ENCODE peak calls at places on chromosomes 6 and 20, in nine cellular contexts. R is GM12865, V is GM04504, O is mucosa of descending colon, X is fibroblast of the aortic adventitia, H is glutamatergic neuron, J is left cardiac atrium, B is esophagus muscularis mucosa, T is GM20000. F is an unnamed sample.

GRCh38 chr6:10266061-10266460 is 148.8 kb downstream of the TFAP2A start:
- DNase-seq in R (no peak), V (no peak), O (no peak), X (no peak), H (no peak), J (no peak), B (no peak), T (no peak), F (no peak)

GRCh38 chr20:46050444-46050843 is 21.4 kb downstream of the SLC12A5 start:
- DNase-seq in R (no peak), V (no peak), O (no peak), X (no peak), H (no peak), J (no peak), B (no peak), T (no peak), F (no peak)

GRCh38 chr6:650098-650497 is 6.8 kb downstream of the HUS1B start:
- DNase-seq in R (no peak), V (no peak), O (no peak), X (peak; percentile 57), H (no peak), J (no peak), B (no peak), T (no peak), F (no peak)

GRCh38 chr6:88449770-88450169 is 283.6 kb upstream of the CNR1 start:
- DNase-seq in R (no peak), V (no peak), O (no peak), X (no peak), H (no peak), J (no peak), B (no peak), T (no peak), F (no peak)

GRCh38 chr6:26223677-26224546 is 136.7 kb downstream of the HFE start:
- DNase-seq in R (peak; percentile 89), V (peak; percentile 80), O (peak; percentile 71), X (peak; percentile 97), H (peak; percentile 62), J (peak; percentile 62), B (no peak), T (peak; percentile 63), F (peak; percentile 91)

GRCh38 chr6:138600726-138601125 is 101.4 kb upstream of the NHSL1 start:
- DNase-seq in R (no peak), V (peak; percentile 26), O (no peak), X (peak; percentile 73), H (no peak), J (no peak), B (no peak), T (no peak), F (no peak)

GRCh38 chr6:89792881-89793280 is 26.7 kb downstream of the MDN1 start:
- DNase-seq in R (peak; percentile 60), V (peak; percentile 3), O (no peak), X (no peak), H (peak; percentile 30), J (no peak), B (no peak), T (peak; percentile 52), F (no peak)

GRCh38 chr6:134640975-134641429 is 308.9 kb downstream of the ALDH8A1 start:
- DNase-seq in R (peak; percentile 82), V (peak; percentile 88), O (peak; percentile 67), X (peak; percentile 96), H (peak; percentile 77), J (peak; percentile 74), B (peak; percentile 94), T (peak; percentile 78), F (peak; percentile 21)

GRCh38 chr6:87653074-87653962 is 48.7 kb downstream of the AKIRIN2 start:
- DNase-seq in R (peak; percentile 34), V (no peak), O (no peak), X (no peak), H (no peak), J (no peak), B (no peak), T (no peak), F (no peak)

GRCh38 chr6:90286884-90287488 is 9.7 kb downstream of the BACH2 start:
- DNase-seq in R (peak; percentile 67), V (no peak), O (no peak), X (peak; percentile 27), H (peak; percentile 75), J (no peak), B (no peak), T (no peak), F (no peak)

GRCh38 chr20:36745234-36745926 is 510 bp downstream of the NDRG3 start:
- DNase-seq in R (no peak), V (no peak), O (no peak), X (peak; percentile 22), H (peak; percentile 50), J (peak; percentile 33), B (no peak), T (no peak), F (no peak)

GRCh38 chr6:167240034-167240541 is 51.0 kb upstream of the UNC93A start:
- DNase-seq in R (no peak), V (no peak), O (no peak), X (no peak), H (no peak), J (no peak), B (no peak), T (no peak), F (no peak)

GRCh38 chr6:157850030-157850429 is 27.0 kb downstream of the SNX9 start:
- DNase-seq in R (no peak), V (no peak), O (no peak), X (no peak), H (no peak), J (no peak), B (no peak), T (no peak), F (no peak)

GRCh38 chr6:42417641-42418112 is 34.0 kb downstream of the TRERF1 start:
- DNase-seq in R (no peak), V (no peak), O (no peak), X (peak; percentile 36), H (no peak), J (no peak), B (no peak), T (no peak), F (no peak)

GRCh38 chr20:31705191-31705590 is 17.5 kb downstream of the BCL2L1 start:
- DNase-seq in R (no peak), V (no peak), O (no peak), X (no peak), H (no peak), J (no peak), B (no peak), T (no peak), F (no peak)

GRCh38 chr6:76779068-76779467 is 684.2 kb downstream of the HTR1B start:
- DNase-seq in R (no peak), V (no peak), O (no peak), X (no peak), H (no peak), J (no peak), B (no peak), T (no peak), F (no peak)

GRCh38 chr6:3440911-3441310 is 15.9 kb downstream of the SLC22A23 start:
- DNase-seq in R (no peak), V (no peak), O (no peak), X (no peak), H (no peak), J (no peak), B (no peak), T (no peak), F (no peak)

GRCh38 chr6:45681860-45682488 is 304.2 kb upstream of the SUPT3H start:
- DNase-seq in R (peak; percentile 99), V (no peak), O (no peak), X (no peak), H (no peak), J (no peak), B (peak; percentile 89), T (peak; percentile 83), F (no peak)

GRCh38 chr6:99592900-99593299 is 13.7 kb upstream of the PRDM13 start:
- DNase-seq in R (no peak), V (peak; percentile 66), O (no peak), X (peak; percentile 46), H (no peak), J (no peak), B (peak; percentile 70), T (no peak), F (no peak)

GRCh38 chr20:10487354-10488115 is 52.4 kb downstream of the SLX4IP start:
- DNase-seq in R (no peak), V (no peak), O (no peak), X (no peak), H (no peak), J (no peak), B (no peak), T (no peak), F (no peak)

GRCh38 chr6:797479-798077 is 104.6 kb upstream of the EXOC2 start:
- DNase-seq in R (peak; percentile 52), V (peak; percentile 24), O (no peak), X (peak; percentile 77), H (no peak), J (peak; percentile 29), B (peak; percentile 90), T (peak; percentile 36), F (no peak)

GRCh38 chr6:24960991-24961475 is 25.3 kb upstream of the RIPOR2 start:
- DNase-seq in R (no peak), V (no peak), O (peak; percentile 32), X (no peak), H (no peak), J (no peak), B (no peak), T (no peak), F (no peak)

GRCh38 chr6:97176468-97176867 is 106.5 kb downstream of the MMS22L start:
- DNase-seq in R (no peak), V (no peak), O (no peak), X (no peak), H (no peak), J (no peak), B (no peak), T (no peak), F (no peak)

GRCh38 chr6:29568021-29568420 is 8.5 kb upstream of the UBD start:
- DNase-seq in R (no peak), V (no peak), O (no peak), X (no peak), H (no peak), J (no peak), B (no peak), T (no peak), F (no peak)

GRCh38 chr20:40317156-40317790 is 371.8 kb downstream of the MAFB start:
- DNase-seq in R (no peak), V (no peak), O (no peak), X (no peak), H (no peak), J (no peak), B (peak; percentile 79), T (no peak), F (no peak)

GRCh38 chr6:161618816-161619454 is 345.1 kb upstream of the AGPAT4 start:
- DNase-seq in R (peak; percentile 38), V (peak; percentile 58), O (no peak), X (peak; percentile 19), H (peak; percentile 31), J (peak; percentile 34), B (no peak), T (no peak), F (no peak)

GRCh38 chr6:40960784-40961430 is 78.1 kb downstream of the UNC5CL start:
- DNase-seq in R (no peak), V (no peak), O (no peak), X (no peak), H (no peak), J (no peak), B (peak; percentile 88), T (no peak), F (no peak)

GRCh38 chr6:27812805-27813626 is 99.2 kb downstream of the OR2B2 start:
- DNase-seq in R (peak; percentile 57), V (no peak), O (no peak), X (no peak), H (no peak), J (no peak), B (no peak), T (no peak), F (no peak)

GRCh38 chr6:146546440-146546839 is 2.8 kb downstream of the RAB32 start:
- DNase-seq in R (no peak), V (peak; percentile 76), O (no peak), X (peak; percentile 97), H (no peak), J (no peak), B (no peak), T (no peak), F (no peak)

GRCh38 chr20:45157977-45158376 is 16.7 kb upstream of the PI3 start:
- DNase-seq in R (no peak), V (peak; percentile 67), O (no peak), X (peak; percentile 88), H (no peak), J (no peak), B (no peak), T (no peak), F (no peak)

GRCh38 chr6:119052292-119052889 is 26.1 kb downstream of the FAM184A start:
- DNase-seq in R (peak; percentile 21), V (no peak), O (no peak), X (no peak), H (no peak), J (no peak), B (no peak), T (no peak), F (no peak)

F was measured in cerebellar nuclear complex.